ENCODE peak calls at places on chromosome 11, in six cellular contexts. U is Karpas-422; R is body of pancreas; B is RWPE1; P is tibial nerve; X is CD4-positive, CD25-positive, alpha-beta regulatory T cell. Y is an unnamed sample.

GRCh38 chr11:114280696-114281095 is 15.5 kb upstream of the NNMT start:
- DNase-seq in X (peak), B (peak), U (peak), P (peak), R (peak), Y (no peak)

GRCh38 chr11:121996574-121996973 is 119.4 kb downstream of the BLID start:
- DNase-seq in B (no peak), X (no peak), P (no peak), U (no peak), R (no peak), Y (no peak)

GRCh38 chr11:126345759-126346585 is 9.5 kb upstream of the ST3GAL4 start:
- DNase-seq in U (no peak), R (peak), X (peak), P (no peak), B (peak), Y (no peak)

GRCh38 chr11:110968348-110969062 is 256.3 kb upstream of the ARHGAP20 start:
- DNase-seq in R (no peak), P (no peak), U (no peak), X (no peak), B (no peak), Y (no peak)

GRCh38 chr11:35485656-35486318 is 39.6 kb downstream of the PAMR1 start:
- DNase-seq in X (peak), P (peak), R (peak), B (peak), U (peak), Y (peak)

GRCh38 chr11:18936002-18936673 is 3.1 kb downstream of the MRGPRX1 start:
- DNase-seq in X (no peak), P (no peak), B (no peak), U (no peak), R (no peak), Y (no peak)

GRCh38 chr11:34084637-34085036 is 20.8 kb upstream of the NAT10 start:
- DNase-seq in R (no peak), U (no peak), X (no peak), B (no peak), P (no peak), Y (no peak)

GRCh38 chr11:130454495-130455262 is 6.2 kb downstream of the ADAMTS15 start:
- DNase-seq in U (no peak), X (no peak), B (no peak), P (no peak), R (no peak), Y (no peak)

GRCh38 chr11:126990716-126991480 is 9.7 kb downstream of the KIRREL3 start:
- DNase-seq in U (no peak), B (no peak), P (no peak), R (no peak), X (no peak), Y (no peak)

GRCh38 chr11:44178381-44178780 is 82.9 kb downstream of the EXT2 start:
- DNase-seq in R (no peak), U (no peak), B (no peak), X (no peak), P (no peak), Y (no peak)

GRCh38 chr11:61596539-61596938 is 15.7 kb upstream of the SYT7 start:
- DNase-seq in U (no peak), B (no peak), R (no peak), P (no peak), X (no peak), Y (no peak)

GRCh38 chr11:15774021-15774862 is 582.1 kb downstream of the SOX6 start:
- DNase-seq in X (no peak), R (no peak), U (no peak), P (no peak), B (no peak), Y (no peak)

GRCh38 chr11:43974830-43975229 is 32.4 kb downstream of the C11orf96 start:
- DNase-seq in P (no peak), R (no peak), X (no peak), B (no peak), U (no peak), Y (no peak)

GRCh38 chr11:117176186-117176585 is 2.4 kb upstream of the SIDT2 start:
- DNase-seq in R (no peak), B (no peak), U (no peak), X (no peak), P (no peak), Y (no peak)

GRCh38 chr11:117175781-117176180 is 2.8 kb upstream of the SIDT2 start:
- DNase-seq in U (no peak), P (no peak), X (no peak), B (no peak), R (no peak), Y (no peak)

GRCh38 chr11:117179048-117179999 is 781 bp downstream of the SIDT2 start:
- DNase-seq in P (no peak), B (no peak), R (peak), X (peak), U (peak), Y (no peak)

GRCh38 chr11:117178210-117179034 is at the start of gene SIDT2:
- DNase-seq in P (peak), R (peak), U (peak), B (peak), X (peak), Y (peak)

DNA sequence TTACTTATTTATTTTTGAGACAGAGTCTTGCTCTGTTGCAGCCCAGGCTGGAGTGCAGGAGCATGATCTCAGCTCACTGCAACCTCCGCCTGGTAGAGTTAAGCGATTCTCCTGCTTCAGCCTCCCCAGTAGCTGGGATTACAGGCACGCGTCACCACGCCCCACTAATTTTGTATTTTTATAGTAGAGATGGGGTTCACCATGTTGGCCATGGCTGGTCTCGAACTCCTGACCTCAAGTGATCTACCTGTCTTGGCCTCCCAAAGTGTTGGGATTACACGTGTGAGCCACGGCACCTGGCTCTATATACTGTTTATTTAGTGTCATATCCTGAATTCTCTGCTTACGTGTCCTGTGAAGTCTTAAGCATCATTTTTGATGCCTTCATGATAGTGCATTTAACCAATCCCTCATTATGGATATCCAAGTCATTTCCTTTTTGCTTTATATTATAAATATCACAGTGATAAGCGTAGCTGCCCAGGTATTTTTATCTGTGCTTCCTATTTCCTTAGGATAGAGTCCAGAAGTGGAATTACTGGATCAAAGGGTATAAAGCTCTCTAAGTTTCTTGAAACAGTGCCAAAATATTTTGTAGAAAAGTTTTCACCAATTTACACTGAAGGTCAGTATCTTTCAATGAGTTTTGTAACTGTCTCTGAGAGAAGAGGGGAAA is 871 bp upstream of the SIDT2 start:
- DNase-seq in X (no peak), U (no peak), P (no peak), R (no peak), B (no peak), Y (no peak)
- H3K27ac ChIP-seq in X (peak), U (peak), P (peak), R (peak), B (peak), Y (peak)

GRCh38 chr11:11847082-11847481 is 5.3 kb downstream of the USP47 start:
- DNase-seq in U (no peak), R (no peak), P (no peak), X (no peak), B (no peak), Y (no peak)

GRCh38 chr11:11845551-11845950 is 3.8 kb downstream of the USP47 start:
- DNase-seq in B (no peak), X (no peak), R (no peak), P (no peak), U (no peak), Y (no peak)

GRCh38 chr11:11850668-11851067 is 8.9 kb downstream of the USP47 start:
- DNase-seq in P (no peak), B (no peak), X (no peak), R (no peak), U (no peak), Y (no peak)

GRCh38 chr11:11845066-11845465 is 3.3 kb downstream of the USP47 start:
- DNase-seq in X (no peak), R (peak), B (peak), P (no peak), U (no peak), Y (no peak)

DNA sequence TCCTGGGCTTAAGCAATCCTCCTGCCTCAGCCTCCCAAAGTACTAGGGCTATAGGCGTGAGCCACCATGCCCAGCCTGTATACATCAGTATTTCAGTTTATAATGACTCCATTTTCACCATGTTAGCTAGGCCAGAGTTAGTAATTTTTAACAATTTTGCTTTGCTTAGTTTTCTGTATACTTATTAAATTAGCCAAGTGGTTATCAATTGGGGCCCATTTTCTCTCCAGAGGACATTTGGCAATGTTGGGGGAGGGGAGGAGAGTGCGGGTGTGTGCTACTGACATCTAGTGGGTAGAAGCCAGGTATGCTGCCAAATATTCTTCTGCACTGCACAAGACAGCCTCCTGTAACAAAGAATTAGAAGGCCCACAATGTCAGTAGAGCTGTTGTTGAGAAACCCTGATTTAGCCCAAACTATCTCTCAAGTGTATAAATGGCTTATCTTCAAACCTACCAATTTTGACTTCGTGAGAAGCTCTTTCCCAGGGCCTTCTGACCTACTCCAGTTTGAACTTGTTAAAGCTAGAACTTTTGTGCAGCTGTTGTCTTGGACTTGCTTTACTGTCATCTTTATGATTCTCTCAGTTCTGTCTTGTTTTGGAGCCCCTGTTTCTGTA is 7.5 kb downstream of the USP47 start:
- DNase-seq in P (peak), B (peak), R (peak), U (peak), X (peak), Y (no peak)
- H3K27ac ChIP-seq in P (no peak), B (no peak), R (no peak), U (peak), X (no peak), Y (no peak)

DNA sequence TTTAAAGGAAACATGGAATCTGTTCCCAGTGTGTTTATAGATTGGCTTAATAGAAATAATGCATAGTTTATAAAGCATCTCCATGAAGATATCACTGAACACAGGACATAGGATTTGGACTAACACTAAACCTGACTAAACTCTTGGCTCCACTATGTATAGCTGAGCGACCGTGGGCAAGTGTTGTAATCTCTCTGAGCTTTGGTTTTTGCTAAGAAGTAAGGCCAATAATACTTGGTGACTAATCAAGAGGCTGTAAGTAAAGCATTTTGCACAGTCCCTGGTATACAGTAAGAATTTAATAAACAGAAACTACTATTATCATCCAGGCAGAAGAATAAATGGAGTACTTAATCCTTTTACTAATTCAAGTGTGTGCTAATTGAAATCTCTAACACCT is 125.5 kb upstream of the MTMR2 start:
- DNase-seq in R (no peak), X (no peak), B (no peak), P (no peak), U (no peak), Y (no peak)
- H3K27ac ChIP-seq in R (no peak), X (no peak), B (no peak), P (no peak), U (no peak), Y (no peak)

GRCh38 chr11:925496-926301 is at the start of gene AP2A2:
- DNase-seq in X (peak), B (peak), U (peak), P (peak), R (peak), Y (no peak)
- H3K27ac ChIP-seq in X (peak), B (peak), U (peak), P (peak), R (peak), Y (peak)

GRCh38 chr11:75387742-75388294 is 11.5 kb upstream of the RPS3 start:
- DNase-seq in P (no peak), B (no peak), R (no peak), X (no peak), U (no peak), Y (no peak)

GRCh38 chr11:75389276-75389605 is 10.1 kb upstream of the RPS3 start:
- DNase-seq in R (no peak), P (no peak), U (no peak), X (no peak), B (no peak), Y (no peak)

GRCh38 chr11:75388386-75389275 is 10.7 kb upstream of the RPS3 start:
- DNase-seq in U (peak), X (peak), B (peak), P (peak), R (peak), Y (peak)

GRCh38 chr11:75384438-75385080 is 14.8 kb upstream of the RPS3 start:
- DNase-seq in P (peak), X (peak), B (peak), U (peak), R (peak), Y (peak)

GRCh38 chr11:75386912-75387311 is 12.4 kb upstream of the RPS3 start:
- DNase-seq in U (no peak), R (no peak), P (no peak), B (peak), X (no peak), Y (no peak)
- H3K27ac ChIP-seq in U (no peak), R (no peak), P (no peak), B (no peak), X (no peak), Y (no peak)

GRCh38 chr11:123640677-123641494 is 13.5 kb downstream of the SCN3B start:
- DNase-seq in R (peak), P (no peak), U (peak), X (peak), B (peak), Y (no peak)
- H3K27ac ChIP-seq in R (no peak), P (no peak), U (no peak), X (no peak), B (no peak), Y (peak)

GRCh38 chr11:128420277-128420676 is 167.1 kb downstream of the ETS1 start:
- DNase-seq in R (no peak), B (no peak), P (no peak), U (no peak), X (no peak), Y (no peak)
- H3K27ac ChIP-seq in R (no peak), B (no peak), P (no peak), U (no peak), X (no peak), Y (no peak)

GRCh38 chr11:120212926-120213325 is 2.1 kb downstream of the OAF start:
- DNase-seq in X (no peak), P (no peak), U (no peak), R (no peak), B (no peak), Y (no peak)

GRCh38 chr11:120209750-120210650 is 832 bp upstream of the OAF start:
- DNase-seq in R (peak), U (no peak), X (no peak), P (no peak), B (no peak), Y (no peak)

GRCh38 chr11:120212259-120212888 is 1.5 kb downstream of the OAF start:
- DNase-seq in X (no peak), P (no peak), U (no peak), B (no peak), R (no peak), Y (no peak)

GRCh38 chr11:120210651-120211521 is at the start of gene OAF:
- DNase-seq in R (peak), B (peak), U (peak), P (peak), X (peak), Y (no peak)

GRCh38 chr11:120211522-120212258 is 858 bp downstream of the OAF start:
- DNase-seq in B (peak), P (no peak), U (no peak), X (no peak), R (no peak), Y (no peak)
- H3K27ac ChIP-seq in B (peak), P (peak), U (no peak), X (no peak), R (peak), Y (peak)

GRCh38 chr11:8802263-8802662 is 108.7 kb upstream of the AKIP1 start:
- DNase-seq in B (no peak), P (no peak), X (no peak), R (no peak), U (no peak), Y (no peak)
- H3K27ac ChIP-seq in B (no peak), P (no peak), X (no peak), R (no peak), U (no peak), Y (no peak)

Y was measured in caudate nucleus.